ENCODE peak calls at places on chromosomes 6 and 20, in ten cellular contexts. V is breast epithelium, R is cardiac muscle cell, T is upper lobe of right lung, M is Panc1, X is PC-9, G is lung, Z is ovary, F is colonic mucosa, H is IMR-90. I is an unnamed sample. For H3K4me1, the result is how much of the 10 kb centered on the place peaks cover.

GRCh38 chr20:54822407-54822806 is 347.0 kb downstream of the DOK5 start:
- DNase-seq in V (no peak), R (no peak), T (no peak), M (no peak), X (no peak), G (no peak), Z (no peak), F (no peak), H (no peak), I (no peak)

GRCh38 chr6:52595000-52595795 is 18.3 kb upstream of the TRAM2 start:
- DNase-seq in V (no peak), R (peak), T (no peak), M (no peak), X (no peak), G (peak), Z (peak), F (peak), H (peak), I (peak)

GRCh38 chr6:16182428-16182827 is 53.5 kb downstream of the MYLIP start:
- DNase-seq in V (no peak), R (no peak), T (no peak), M (no peak), X (no peak), G (no peak), Z (no peak), F (no peak), H (no peak), I (no peak)

GRCh38 chr6:76984572-76984971 is 478.7 kb downstream of the HTR1B start:
- DNase-seq in V (no peak), R (no peak), T (no peak), M (no peak), X (no peak), G (no peak), Z (no peak), F (no peak), H (peak), I (no peak)

GRCh38 chr6:20770776-20771175 is 236.5 kb downstream of the CDKAL1 start:
- DNase-seq in V (no peak), R (no peak), T (no peak), M (no peak), X (no peak), G (no peak), Z (no peak), F (no peak), H (no peak), I (no peak)

GRCh38 chr6:133169901-133170300 is 71.3 kb upstream of the EYA4 start:
- DNase-seq in V (no peak), R (no peak), T (no peak), M (no peak), X (no peak), G (no peak), Z (no peak), F (no peak), H (no peak), I (no peak)

GRCh38 chr6:27667651-27668441 is 194.9 kb upstream of the ZNF184 start:
- DNase-seq in V (no peak), R (no peak), T (no peak), M (peak), X (no peak), G (no peak), Z (no peak), F (no peak), H (no peak), I (no peak)

GRCh38 chr6:153117986-153118886 is 12.8 kb downstream of the RGS17 start:
- DNase-seq in V (no peak), R (peak), T (no peak), M (no peak), X (peak), G (no peak), Z (no peak), F (no peak), H (peak), I (no peak)

GRCh38 chr6:56416247-56416646 is 168.9 kb upstream of the COL21A1 start:
- DNase-seq in V (no peak), R (no peak), T (no peak), M (no peak), X (no peak), G (no peak), Z (no peak), F (no peak), H (peak), I (no peak)

GRCh38 chr20:52054123-52054522 is 137.5 kb downstream of the ZFP64 start:
- DNase-seq in V (no peak), R (no peak), T (no peak), M (no peak), X (no peak), G (no peak), Z (no peak), F (no peak), H (no peak), I (peak)

GRCh38 chr6:79064635-79065034 is 13.4 kb downstream of the PHIP start:
- DNase-seq in V (no peak), R (no peak), T (no peak), M (no peak), X (no peak), G (no peak), Z (no peak), F (no peak), H (no peak), I (no peak)

GRCh38 chr6:42727627-42728026 is 5.2 kb upstream of the PRPH2 start:
- DNase-seq in V (no peak), R (peak), T (peak), M (no peak), X (no peak), G (no peak), Z (peak), F (peak), H (no peak), I (no peak)

GRCh38 chr6:111957623-111958315 is 84.5 kb upstream of the FYN start:
- DNase-seq in V (no peak), R (no peak), T (no peak), M (no peak), X (no peak), G (no peak), Z (no peak), F (no peak), H (peak), I (no peak)

GRCh38 chr20:6765469-6766058 is 1.9 kb upstream of the BMP2 start:
- DNase-seq in V (no peak), R (peak), T (no peak), M (no peak), X (peak), G (no peak), Z (no peak), F (no peak), H (peak), I (no peak)

GRCh38 chr6:28940859-28941680 is 17.3 kb upstream of the TRIM27 start:
- DNase-seq in V (peak), R (peak), T (no peak), M (peak), X (peak), G (peak), Z (peak), F (peak), H (peak), I (peak)

GRCh38 chr20:64106981-64107735 is at the start of gene NPBWR2:
- DNase-seq in V (no peak), R (no peak), T (peak), M (no peak), X (peak), G (no peak), Z (no peak), F (no peak), H (no peak), I (no peak)

GRCh38 chr6:72218125-72218524 is 331.8 kb downstream of the RIMS1 start:
- DNase-seq in V (no peak), R (peak), T (no peak), M (peak), X (no peak), G (no peak), Z (no peak), F (no peak), H (peak), I (no peak)

GRCh38 chr20:38217791-38218565 is 42.6 kb downstream of the KIAA1755 start:
- DNase-seq in V (no peak), R (peak), T (peak), M (no peak), X (peak), G (no peak), Z (peak), F (no peak), H (peak), I (no peak)

GRCh38 chr6:136646377-136646776 is 96.2 kb upstream of the MAP7 start:
- DNase-seq in V (no peak), R (peak), T (no peak), M (no peak), X (no peak), G (no peak), Z (no peak), F (no peak), H (peak), I (no peak)

GRCh38 chr20:7090753-7091310 is 323.3 kb downstream of the BMP2 start:
- DNase-seq in V (no peak), R (no peak), T (no peak), M (no peak), X (no peak), G (no peak), Z (no peak), F (peak), H (no peak), I (no peak)

GRCh38 chr6:15253107-15254073 is 7.5 kb downstream of the JARID2 start:
- DNase-seq in V (no peak), R (no peak), T (no peak), M (no peak), X (no peak), G (no peak), Z (no peak), F (no peak), H (no peak), I (no peak)

GRCh38 chr6:118559659-118560058 is 11.6 kb downstream of the PLN start:
- DNase-seq in V (no peak), R (no peak), T (no peak), M (no peak), X (no peak), G (no peak), Z (no peak), F (no peak), H (peak), I (no peak)

GRCh38 chr20:61795669-61796630 is 269.7 kb downstream of the TAF4 start:
- DNase-seq in V (no peak), R (no peak), T (no peak), M (no peak), X (no peak), G (no peak), Z (no peak), F (no peak), H (no peak), I (no peak)

GRCh38 chr6:20038385-20038784 is 173.9 kb downstream of the MBOAT1 start:
- DNase-seq in V (no peak), R (no peak), T (no peak), M (no peak), X (no peak), G (no peak), Z (no peak), F (no peak), H (no peak), I (no peak)

GRCh38 chr20:16369441-16369840 is 203.8 kb downstream of the KIF16B start:
- DNase-seq in V (no peak), R (no peak), T (no peak), M (no peak), X (no peak), G (no peak), Z (no peak), F (no peak), H (no peak), I (no peak)

GRCh38 chr20:24102290-24102689 is 113.7 kb upstream of the GGTLC1 start:
- DNase-seq in V (no peak), R (no peak), T (no peak), M (no peak), X (peak), G (no peak), Z (no peak), F (no peak), H (no peak), I (no peak)

GRCh38 chr6:151963001-151963400 is 155.5 kb downstream of the ESR1 start:
- DNase-seq in V (no peak), R (no peak), T (no peak), M (no peak), X (no peak), G (no peak), Z (no peak), F (no peak), H (no peak), I (no peak)

GRCh38 chr20:10360878-10361277 is 73.1 kb downstream of the MKKS start:
- DNase-seq in V (no peak), R (no peak), T (no peak), M (no peak), X (no peak), G (no peak), Z (no peak), F (no peak), H (no peak), I (no peak)

GRCh38 chr20:19915111-19915798 is 101.9 kb upstream of the NAA20 start:
- DNase-seq in V (no peak), R (peak), T (no peak), M (no peak), X (no peak), G (no peak), Z (no peak), F (no peak), H (no peak), I (no peak)

GRCh38 chr6:77463881-77464867 is 883 bp upstream of the HTR1B start:
- DNase-seq in V (no peak), R (no peak), T (peak), M (no peak), X (no peak), G (no peak), Z (no peak), F (no peak), H (no peak), I (no peak)

GRCh38 chr6:44735631-44735963 is 348.1 kb downstream of the CDC5L start:
- DNase-seq in V (no peak), R (peak), T (no peak), M (no peak), X (no peak), G (no peak), Z (no peak), F (no peak), H (peak), I (no peak)

GRCh38 chr20:43843096-43843964 is 71.3 kb upstream of the TOX2 start:
- DNase-seq in V (no peak), R (peak), T (no peak), M (no peak), X (peak), G (peak), Z (no peak), F (peak), H (peak), I (no peak)

DNA sequence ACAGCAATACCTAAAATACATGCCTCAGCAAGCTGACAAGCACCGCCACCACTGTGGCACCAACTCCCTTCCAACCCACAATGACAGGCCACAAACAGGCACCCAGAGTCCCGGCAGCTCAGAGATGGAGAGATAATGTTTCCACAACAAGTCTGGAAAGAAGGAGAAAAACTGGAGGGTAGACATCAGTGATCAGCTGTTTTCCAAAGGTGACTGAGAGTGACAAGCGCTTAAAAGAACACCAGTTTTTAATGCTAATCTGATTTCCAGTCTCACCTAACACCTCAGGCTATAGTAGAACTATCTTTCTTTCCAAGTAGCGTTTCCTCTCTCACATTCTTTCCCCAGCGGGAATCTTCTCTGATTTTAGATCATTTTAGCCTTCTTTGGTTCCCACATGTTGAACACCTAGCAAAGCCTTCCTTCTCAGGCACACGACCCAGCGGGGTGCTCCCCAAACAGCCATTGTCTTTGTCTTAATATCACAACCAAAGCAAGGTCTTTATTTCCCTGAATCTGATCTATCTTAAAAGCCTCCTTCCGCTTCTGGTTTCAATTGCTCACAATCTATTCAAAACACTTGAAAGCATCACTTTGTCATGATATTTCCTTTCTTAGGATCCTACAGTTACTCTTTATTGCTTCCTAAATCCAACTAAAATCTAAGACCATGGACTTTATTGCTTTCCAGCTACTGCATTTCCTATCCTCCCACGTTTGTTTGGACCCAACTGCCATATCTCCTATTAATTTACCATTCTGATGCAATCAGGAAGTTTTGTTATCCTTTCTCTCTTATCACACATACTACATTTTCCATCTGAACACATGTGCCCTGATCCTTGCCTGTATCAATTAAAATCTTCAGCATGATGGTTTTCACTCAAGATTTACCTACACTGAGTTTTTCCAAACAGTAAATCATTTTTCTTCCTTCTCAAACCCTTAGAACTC is 282.7 kb downstream of the ADGB start:
- DNase-seq in V (no peak), R (no peak), T (no peak), M (no peak), X (no peak), G (no peak), Z (no peak), F (no peak), H (peak), I (no peak)
- H3K4me3 ChIP-seq in V (no peak), R (no peak), T (no peak), M (no peak), X (no peak), G (no peak), Z (no peak), F (no peak), H (no peak), I (no peak)

DNA sequence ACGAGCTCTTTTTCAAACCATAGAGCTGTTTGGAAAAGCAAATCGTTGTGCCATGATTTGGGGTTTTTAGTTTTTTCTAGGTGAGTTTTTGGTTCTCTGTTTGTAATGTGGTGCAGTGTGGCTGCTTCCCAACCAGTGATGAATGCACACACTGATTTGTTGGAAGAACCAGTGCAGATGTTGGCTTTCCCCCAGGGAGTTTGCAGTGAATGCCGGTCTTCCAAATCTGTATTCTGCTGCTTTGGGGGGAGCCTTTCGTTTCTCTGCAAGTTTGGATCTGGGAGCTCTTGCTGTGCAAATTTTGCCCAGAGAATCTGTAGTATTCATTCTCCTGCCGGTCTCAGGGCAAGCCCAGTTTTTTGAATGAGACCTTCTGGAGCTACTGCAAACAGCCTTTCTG is 14.5 kb downstream of the HECA start:
- DNase-seq in V (no peak), R (peak), T (no peak), M (no peak), X (no peak), G (no peak), Z (peak), F (no peak), H (peak), I (no peak)
- H3K4me1 ChIP-seq in V (under half), R (under half), T (under half), M (under half), X (under half), G (half or more), Z (under half), F (under half), H (under half), I (half or more)

GRCh38 chr6:1622851-1623768 is 13.4 kb downstream of the FOXC1 start:
- DNase-seq in V (no peak), R (no peak), T (no peak), M (no peak), X (no peak), G (no peak), Z (no peak), F (no peak), H (no peak), I (no peak)
- H3K4me3 ChIP-seq in V (no peak), R (no peak), T (no peak), M (no peak), X (no peak), G (no peak), Z (no peak), F (no peak), H (no peak), I (no peak)

GRCh38 chr6:13766201-13766634 is 48.1 kb downstream of the MCUR1 start:
- DNase-seq in V (no peak), R (peak), T (no peak), M (no peak), X (peak), G (no peak), Z (no peak), F (no peak), H (peak), I (no peak)

GRCh38 chr6:13765570-13765969 is 48.8 kb downstream of the MCUR1 start:
- DNase-seq in V (no peak), R (no peak), T (no peak), M (no peak), X (peak), G (no peak), Z (no peak), F (no peak), H (peak), I (no peak)

GRCh38 chr6:13764996-13765395 is 49.4 kb downstream of the MCUR1 start:
- DNase-seq in V (no peak), R (no peak), T (no peak), M (no peak), X (no peak), G (no peak), Z (no peak), F (no peak), H (no peak), I (no peak)

GRCh38 chr6:13762648-13763441 is 51.2 kb upstream of the RANBP9 start:
- DNase-seq in V (peak), R (peak), T (no peak), M (no peak), X (no peak), G (peak), Z (peak), F (peak), H (peak), I (peak)

DNA sequence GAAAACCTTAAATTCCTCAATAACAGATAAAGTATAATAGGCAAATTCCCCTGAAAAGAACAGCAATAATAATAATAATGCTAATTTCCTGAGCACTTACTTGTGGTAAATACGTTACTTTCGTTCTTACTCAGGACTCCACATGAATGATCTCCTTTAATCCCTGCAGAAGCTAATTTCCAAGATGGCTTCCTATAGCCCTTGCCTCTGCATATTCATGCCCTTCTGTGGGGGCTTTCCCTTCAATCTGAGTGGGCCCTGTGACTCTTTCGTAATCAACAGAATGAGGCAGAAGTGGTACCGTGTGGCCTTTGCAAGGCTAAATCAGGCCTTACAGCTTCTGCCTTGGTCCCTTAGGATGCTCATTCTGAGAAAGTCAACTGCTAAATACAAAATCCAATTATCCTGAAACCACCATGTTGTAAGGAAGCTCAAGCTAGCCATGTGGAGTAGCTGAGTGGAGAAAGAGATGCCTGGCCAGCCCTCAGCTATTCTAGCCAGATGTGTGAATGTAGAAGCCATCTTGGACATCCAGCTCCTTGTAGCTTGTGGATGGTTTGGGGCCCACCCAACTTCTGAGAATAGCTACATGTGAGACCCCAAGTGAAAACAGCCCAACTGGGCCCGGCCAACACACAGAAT is 50.5 kb downstream of the MCUR1 start:
- DNase-seq in V (no peak), R (no peak), T (no peak), M (no peak), X (no peak), G (no peak), Z (no peak), F (no peak), H (no peak), I (no peak)
- H3K4me1 ChIP-seq in V (under half), R (under half), T (under half), M (under half), X (under half), G (under half), Z (under half), F (under half), H (under half), I (under half)

GRCh38 chr6:3356056-3356823 is 97.5 kb downstream of the PSMG4 start:
- DNase-seq in V (peak), R (peak), T (peak), M (peak), X (peak), G (peak), Z (peak), F (peak), H (peak), I (peak)
- H3K4me3 ChIP-seq in V (peak), R (no peak), T (peak), M (peak), X (peak), G (no peak), Z (peak), F (peak), H (peak), I (peak)

GRCh38 chr20:45017859-45018258 is 51.5 kb downstream of the STK4 start:
- DNase-seq in V (no peak), R (peak), T (no peak), M (no peak), X (no peak), G (no peak), Z (no peak), F (no peak), H (no peak), I (no peak)
- H3K4me1 ChIP-seq in V (under half), R (under half), T (under half), M (under half), X (under half), G (under half), Z (under half), F (under half), H (under half), I (under half)